ENCODE peak calls at places on chromosomes 12 and 14, in four cellular contexts. T is K562, R is HepG2, C is GM12878. P is an unnamed sample.

GRCh38 chr12:100371146-100371545 is 14.3 kb downstream of the SLC17A8 start:
- DNase-seq in T (no peak), R (peak), C (no peak), P (no peak)

GRCh38 chr14:71250791-71251190 is 343.5 kb downstream of the PCNX1 start:
- DNase-seq in T (no peak), R (no peak), C (no peak), P (no peak)

GRCh38 chr12:54139030-54139429 is 49.8 kb downstream of the SMUG1 start:
- DNase-seq in T (no peak), R (no peak), C (no peak), P (no peak)

GRCh38 chr12:4526923-4527546 is 11.7 kb upstream of the RAD51AP1 start:
- DNase-seq in T (no peak), R (peak), C (no peak), P (no peak)

GRCh38 chr12:86389949-86390348 is 133.8 kb upstream of the MGAT4C start:
- DNase-seq in T (no peak), R (no peak), C (no peak), P (no peak)

GRCh38 chr14:90505531-90505930 is 108.7 kb downstream of the CALM1 start:
- DNase-seq in T (no peak), R (no peak), C (no peak), P (no peak)

GRCh38 chr12:26782372-26783132 is 50.4 kb downstream of the ITPR2 start:
- DNase-seq in T (no peak), R (no peak), C (no peak), P (no peak)

GRCh38 chr14:70660967-70661871 is 19.5 kb downstream of the TTC9 start:
- DNase-seq in T (no peak), R (no peak), C (peak), P (no peak)

DNA sequence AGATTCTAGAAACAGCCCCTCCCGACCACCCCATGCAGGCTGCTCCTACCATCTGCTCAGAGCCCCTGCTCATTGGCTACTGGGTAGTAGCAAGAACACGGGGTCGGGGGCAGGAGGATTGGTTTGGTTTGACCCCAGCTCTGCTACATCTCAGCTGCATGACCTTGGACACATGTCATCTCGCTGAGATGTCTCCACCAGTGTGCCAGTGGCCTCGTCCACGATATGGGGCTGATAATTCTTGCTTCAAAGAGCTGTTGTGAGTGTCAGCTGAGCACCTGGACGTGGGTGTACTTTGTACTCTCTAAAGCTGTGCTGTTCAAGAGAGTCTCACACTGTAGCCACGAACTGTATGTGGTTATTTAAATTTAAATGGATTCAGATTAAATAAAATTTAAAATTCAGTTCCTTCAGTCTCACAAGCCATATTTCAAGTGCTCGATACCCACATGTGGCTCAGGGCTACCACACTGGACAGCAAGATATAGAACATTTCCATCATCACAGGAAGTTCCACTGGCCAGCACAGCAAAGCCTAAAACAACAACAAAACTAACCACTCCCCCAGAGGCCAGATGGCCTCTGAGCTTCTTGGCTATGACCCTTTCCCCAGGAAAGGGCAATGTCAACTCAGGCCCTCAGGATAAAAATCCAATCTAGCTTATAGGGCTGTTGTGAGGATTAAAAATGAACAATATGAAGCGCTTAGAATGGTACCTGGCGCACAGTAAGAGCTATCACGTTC is 18.6 kb downstream of the LTBP2 start:
- DNase-seq in T (no peak), R (peak), C (no peak), P (no peak)
- TF ChIP-seq MAX in T (no peak), R (peak), C (no peak), P (no peak)

GRCh38 chr14:68898248-68899032 is 80.7 kb downstream of the ACTN1 start:
- DNase-seq in T (no peak), R (no peak), C (no peak), P (no peak)
- TF ChIP-seq ETV6 in T (no peak), R (no peak), C (no peak), P (no peak)

GRCh38 chr14:24818823-24819341 is 184.9 kb upstream of the GZMB start:
- DNase-seq in T (no peak), R (no peak), C (no peak), P (no peak)
- TF ChIP-seq CBFB in T (no peak), R (no peak), C (no peak), P (no peak)

GRCh38 chr14:31944256-31945073 is 132.6 kb upstream of the ARHGAP5 start:
- DNase-seq in T (peak), R (peak), C (no peak), P (no peak)

GRCh38 chr14:31941487-31941886 is 135.6 kb upstream of the ARHGAP5 start:
- DNase-seq in T (no peak), R (peak), C (no peak), P (no peak)

GRCh38 chr14:31943217-31943616 is 133.9 kb upstream of the ARHGAP5 start:
- DNase-seq in T (no peak), R (no peak), C (no peak), P (no peak)

GRCh38 chr14:31943861-31944255 is 133.2 kb upstream of the ARHGAP5 start:
- DNase-seq in T (no peak), R (no peak), C (no peak), P (no peak)

GRCh38 chr14:31942216-31942841 is 134.8 kb upstream of the ARHGAP5 start:
- DNase-seq in T (no peak), R (no peak), C (no peak), P (no peak)
- TF ChIP-seq MAX in T (no peak), R (no peak), C (no peak), P (no peak)